ENCODE peak calls at places on chromosome 1, in eight cellular contexts. One of them, this sample, is unnamed.
A peak's percentile ranks its signal among the peaks of the same experiment; 100 is the strongest.

GRCh38 chr1:115557715-115558114 is 84.1 kb upstream of the VANGL1 start:
- DNase-seq in activated CD4-positive, CD25-positive, alpha-beta regulatory T cell treated with anti-CD3 and anti-CD28 coated beads, Interleukin-2, amount 50 U/mL, for 16 hours: no peak
- DNase-seq in A172: no peak
- DNase-seq in EL: no peak
- DNase-seq in H7: peak; percentile 25
- DNase-seq in cardiac fibroblast: no peak
- DNase-seq in HTR-8/SVneo: no peak
- DNase-seq in dorsolateral prefrontal cortex: no peak
- DNase-seq in this sample: no peak

GRCh38 chr1:151907363-151908139 is 1.8 kb downstream of the THEM4 start:
- DNase-seq in activated CD4-positive, CD25-positive, alpha-beta regulatory T cell treated with anti-CD3 and anti-CD28 coated beads, Interleukin-2, amount 50 U/mL, for 16 hours: no peak
- DNase-seq in A172: no peak
- DNase-seq in EL: no peak
- DNase-seq in H7: no peak
- DNase-seq in cardiac fibroblast: no peak
- DNase-seq in HTR-8/SVneo: no peak
- DNase-seq in dorsolateral prefrontal cortex: no peak
- DNase-seq in this sample: no peak

GRCh38 chr1:185816460-185816859 is 82.3 kb downstream of the HMCN1 start:
- DNase-seq in activated CD4-positive, CD25-positive, alpha-beta regulatory T cell treated with anti-CD3 and anti-CD28 coated beads, Interleukin-2, amount 50 U/mL, for 16 hours: no peak
- DNase-seq in A172: no peak
- DNase-seq in EL: peak; percentile 28
- DNase-seq in H7: no peak
- DNase-seq in cardiac fibroblast: peak; percentile 69
- DNase-seq in HTR-8/SVneo: no peak
- DNase-seq in dorsolateral prefrontal cortex: no peak
- DNase-seq in this sample: peak; percentile 77

GRCh38 chr1:82139751-82140468 is 339.2 kb downstream of the ADGRL2 start:
- DNase-seq in activated CD4-positive, CD25-positive, alpha-beta regulatory T cell treated with anti-CD3 and anti-CD28 coated beads, Interleukin-2, amount 50 U/mL, for 16 hours: no peak
- DNase-seq in A172: no peak
- DNase-seq in EL: no peak
- DNase-seq in H7: no peak
- DNase-seq in cardiac fibroblast: no peak
- DNase-seq in HTR-8/SVneo: no peak
- DNase-seq in dorsolateral prefrontal cortex: no peak
- DNase-seq in this sample: no peak

GRCh38 chr1:235913311-235913710 is 46.6 kb upstream of the LYST start:
- DNase-seq in activated CD4-positive, CD25-positive, alpha-beta regulatory T cell treated with anti-CD3 and anti-CD28 coated beads, Interleukin-2, amount 50 U/mL, for 16 hours: no peak
- DNase-seq in A172: peak; percentile 56
- DNase-seq in EL: peak; percentile 84
- DNase-seq in H7: no peak
- DNase-seq in cardiac fibroblast: no peak
- DNase-seq in HTR-8/SVneo: no peak
- DNase-seq in dorsolateral prefrontal cortex: no peak
- DNase-seq in this sample: no peak

GRCh38 chr1:226656601-226657277 is 82.3 kb downstream of the ITPKB start:
- DNase-seq in activated CD4-positive, CD25-positive, alpha-beta regulatory T cell treated with anti-CD3 and anti-CD28 coated beads, Interleukin-2, amount 50 U/mL, for 16 hours: no peak
- DNase-seq in A172: peak; percentile 60
- DNase-seq in EL: peak; percentile 87
- DNase-seq in H7: no peak
- DNase-seq in cardiac fibroblast: peak; percentile 85
- DNase-seq in HTR-8/SVneo: no peak
- DNase-seq in dorsolateral prefrontal cortex: peak; percentile 45
- DNase-seq in this sample: peak; percentile 97

GRCh38 chr1:145922266-145922665 is 3.7 kb upstream of the PEX11B start:
- DNase-seq in activated CD4-positive, CD25-positive, alpha-beta regulatory T cell treated with anti-CD3 and anti-CD28 coated beads, Interleukin-2, amount 50 U/mL, for 16 hours: no peak
- DNase-seq in A172: no peak
- DNase-seq in EL: no peak
- DNase-seq in H7: no peak
- DNase-seq in cardiac fibroblast: peak; percentile 52
- DNase-seq in HTR-8/SVneo: no peak
- DNase-seq in dorsolateral prefrontal cortex: no peak
- DNase-seq in this sample: no peak

GRCh38 chr1:201254625-201255469 is 28.5 kb upstream of the PKP1 start:
- DNase-seq in activated CD4-positive, CD25-positive, alpha-beta regulatory T cell treated with anti-CD3 and anti-CD28 coated beads, Interleukin-2, amount 50 U/mL, for 16 hours: peak; percentile 29
- DNase-seq in A172: peak; percentile 28
- DNase-seq in EL: peak; percentile 34
- DNase-seq in H7: peak; percentile 98
- DNase-seq in cardiac fibroblast: peak; percentile 45
- DNase-seq in HTR-8/SVneo: peak; percentile 86
- DNase-seq in dorsolateral prefrontal cortex: no peak
- DNase-seq in this sample: no peak

GRCh38 chr1:228015276-228016180 is 8.7 kb downstream of the WNT3A start:
- DNase-seq in activated CD4-positive, CD25-positive, alpha-beta regulatory T cell treated with anti-CD3 and anti-CD28 coated beads, Interleukin-2, amount 50 U/mL, for 16 hours: no peak
- DNase-seq in A172: peak; percentile 89
- DNase-seq in EL: peak; percentile 87
- DNase-seq in H7: peak; percentile 63
- DNase-seq in cardiac fibroblast: peak; percentile 48
- DNase-seq in HTR-8/SVneo: peak; percentile 87
- DNase-seq in dorsolateral prefrontal cortex: peak; percentile 28
- DNase-seq in this sample: peak; percentile 19

GRCh38 chr1:28296401-28297220 is 32.2 kb upstream of the MED18 start:
- DNase-seq in activated CD4-positive, CD25-positive, alpha-beta regulatory T cell treated with anti-CD3 and anti-CD28 coated beads, Interleukin-2, amount 50 U/mL, for 16 hours: no peak
- DNase-seq in A172: no peak
- DNase-seq in EL: peak; percentile 38
- DNase-seq in H7: peak; percentile 82
- DNase-seq in cardiac fibroblast: peak; percentile 73
- DNase-seq in HTR-8/SVneo: peak; percentile 68
- DNase-seq in dorsolateral prefrontal cortex: no peak
- DNase-seq in this sample: no peak

GRCh38 chr1:77222496-77222895 is 3.3 kb upstream of the PIGK start:
- DNase-seq in activated CD4-positive, CD25-positive, alpha-beta regulatory T cell treated with anti-CD3 and anti-CD28 coated beads, Interleukin-2, amount 50 U/mL, for 16 hours: no peak
- DNase-seq in A172: no peak
- DNase-seq in EL: no peak
- DNase-seq in H7: no peak
- DNase-seq in cardiac fibroblast: no peak
- DNase-seq in HTR-8/SVneo: no peak
- DNase-seq in dorsolateral prefrontal cortex: no peak
- DNase-seq in this sample: no peak

This sample was measured in stromal cell of bone marrow.